ENCODE peak calls at places on chromosome 4, in five cellular contexts. P is DND-41, X is PC-3, R is left ventricle myocardium inferior, A is small intestine. Z is an unnamed sample.

GRCh38 chr4:151785484-151786157 is 24.8 kb upstream of the GATB start:
- DNase-seq in P (no peak), R (no peak), X (no peak), A (no peak), Z (no peak)

GRCh38 chr4:111046811-111047210 is 423.9 kb upstream of the PITX2 start:
- DNase-seq in A (no peak), X (no peak), P (no peak), R (no peak), Z (no peak)

GRCh38 chr4:16262188-16262587 is 35.9 kb upstream of the TAPT1 start:
- DNase-seq in X (no peak), R (no peak), A (no peak), P (peak; percentile 49), Z (no peak)

GRCh38 chr4:182143822-182144620 is 99.2 kb upstream of the TENM3 start:
- DNase-seq in X (peak; percentile 4), A (peak; percentile 44), P (no peak), R (no peak), Z (peak; percentile 94)

GRCh38 chr4:76002176-76002575 is 5.1 kb downstream of the CXCL9 start:
- DNase-seq in A (no peak), R (no peak), X (peak; percentile 52), P (peak; percentile 8), Z (no peak)

GRCh38 chr4:10461091-10461849 is 4.0 kb upstream of the ZNF518B start:
- DNase-seq in X (no peak), R (peak; percentile 54), A (peak; percentile 63), P (no peak), Z (peak; percentile 34)

GRCh38 chr4:8345946-8346814 is 76.6 kb downstream of the HTRA3 start:
- DNase-seq in X (no peak), A (no peak), R (no peak), P (no peak), Z (no peak)

GRCh38 chr4:61527886-61528285 is 327.8 kb downstream of the ADGRL3 start:
- DNase-seq in A (no peak), X (no peak), R (no peak), P (no peak), Z (no peak)

GRCh38 chr4:187767158-187767557 is 228.4 kb upstream of the ZFP42 start:
- DNase-seq in P (no peak), R (no peak), X (no peak), A (no peak), Z (no peak)

GRCh38 chr4:157838366-157838765 is 334.5 kb downstream of the GASK1B start:
- DNase-seq in A (no peak), P (no peak), R (no peak), X (no peak), Z (no peak)

GRCh38 chr4:41644288-41644914 is 104.1 kb downstream of the PHOX2B start:
- DNase-seq in A (peak; percentile 7), R (peak; percentile 77), X (no peak), P (no peak), Z (no peak)

GRCh38 chr4:14096406-14096965 is 469.0 kb upstream of the BOD1L1 start:
- DNase-seq in P (no peak), X (no peak), A (no peak), R (no peak), Z (no peak)

GRCh38 chr4:101621120-101621519 is 169.4 kb upstream of the BANK1 start:
- DNase-seq in X (no peak), P (no peak), R (no peak), A (no peak), Z (no peak)

GRCh38 chr4:118849867-118850812 is 14.2 kb upstream of the SEC24D start:
- DNase-seq in P (peak; percentile 58), R (no peak), X (peak; percentile 4), A (peak; percentile 80), Z (no peak)
- H3K4me3 ChIP-seq in P (peak overlapping the region; percentile 18), R (peak overlapping the region; percentile 61), X (peak overlapping the region; percentile 48), A (no peak overlapping the region), Z (peak overlapping the region; percentile 29)

DNA sequence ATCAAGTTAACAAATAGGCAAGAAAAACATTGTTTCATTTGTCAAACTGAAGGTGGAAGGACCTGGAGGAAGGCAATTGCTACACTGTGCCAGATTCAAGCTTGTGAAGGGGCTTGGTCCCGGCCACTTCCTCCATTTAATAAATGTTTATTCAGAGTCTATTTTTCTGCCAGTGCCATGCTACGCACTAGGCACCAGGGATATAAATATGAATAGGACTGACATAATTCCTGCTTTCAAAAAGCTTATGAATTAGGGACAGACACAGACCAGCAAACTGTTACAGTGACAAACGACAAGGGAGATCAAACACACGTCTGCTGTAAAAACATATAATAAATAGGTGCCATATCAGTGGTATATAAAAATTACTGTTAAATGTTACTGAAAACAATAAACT is 571 bp downstream of the TLR6 start:
- DNase-seq in X (no peak), P (peak; percentile 37), A (no peak), R (no peak), Z (no peak)
- H3K27ac ChIP-seq in X (peak overlapping the region; percentile 91), P (no peak overlapping the region), A (no peak overlapping the region), R (peak overlapping the region; percentile 53), Z (no peak overlapping the region)

GRCh38 chr4:1763070-1763549 is 30.0 kb upstream of the FGFR3 start:
- DNase-seq in A (no peak), R (no peak), X (no peak), P (no peak), Z (no peak)

GRCh38 chr4:1764670-1765069 is 28.4 kb upstream of the FGFR3 start:
- DNase-seq in X (no peak), A (no peak), R (no peak), P (no peak), Z (no peak)

GRCh38 chr4:1762264-1763010 is 30.7 kb upstream of the FGFR3 start:
- DNase-seq in P (no peak), A (no peak), X (no peak), R (no peak), Z (no peak)

GRCh38 chr4:1765409-1766335 is 27.4 kb upstream of the FGFR3 start:
- DNase-seq in A (no peak), R (no peak), X (no peak), P (no peak), Z (no peak)

GRCh38 chr4:1763550-1764080 is 29.5 kb upstream of the FGFR3 start:
- DNase-seq in R (no peak), A (no peak), P (no peak), X (peak; percentile 22), Z (no peak)
- H3K4me1 ChIP-seq in R (peaks cover 36% of the 10 kb centered on the region), A (no peaks in the 10 kb centered on the region), P (no peaks in the 10 kb centered on the region), X (no peaks in the 10 kb centered on the region), Z (peaks cover 4% of the 10 kb centered on the region)

GRCh38 chr4:12729384-12729783 is 754.8 kb downstream of the RAB28 start:
- DNase-seq in R (no peak), A (peak; percentile 6), P (no peak), X (peak; percentile 35), Z (no peak)

GRCh38 chr4:12724520-12724919 is 759.6 kb downstream of the RAB28 start:
- DNase-seq in A (no peak), R (no peak), X (peak; percentile 24), P (no peak), Z (no peak)

DNA sequence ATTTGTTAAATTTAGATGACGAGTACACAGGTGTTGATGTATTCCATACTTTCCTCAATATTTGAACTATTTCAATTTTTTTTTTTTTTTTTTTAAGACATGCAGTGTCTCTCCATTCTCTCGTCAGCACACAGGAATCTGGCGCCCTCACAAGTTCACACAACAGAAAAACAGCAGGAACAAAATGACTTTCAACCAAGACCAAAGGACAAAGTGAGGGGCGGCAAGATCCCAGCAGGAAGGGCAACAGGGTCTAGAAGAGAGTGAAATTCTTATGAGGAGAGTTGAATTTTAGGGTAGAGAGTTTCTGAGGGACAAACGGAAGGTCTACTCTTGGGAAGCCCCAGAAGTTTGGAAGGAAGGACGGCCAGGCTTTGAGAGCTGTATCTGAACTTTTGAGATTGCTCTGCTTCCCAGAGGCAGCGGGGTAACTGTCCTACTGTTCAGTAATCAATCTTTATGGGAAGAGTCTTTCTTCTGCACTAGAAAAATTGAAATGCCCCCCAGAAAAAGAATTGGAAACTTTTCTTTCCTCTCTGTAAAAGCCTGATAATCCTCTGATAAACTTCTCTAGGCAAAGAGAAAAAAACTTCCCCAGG is 760.2 kb downstream of the RAB28 start:
- DNase-seq in R (no peak), P (no peak), A (no peak), X (no peak), Z (no peak)
- H3K4me3 ChIP-seq in R (peak overlapping the region; percentile 3), P (no peak overlapping the region), A (no peak overlapping the region), X (no peak overlapping the region), Z (no peak overlapping the region)

GRCh38 chr4:26372525-26373172 is 51.8 kb downstream of the RBPJ start:
- DNase-seq in X (peak; percentile 62), R (no peak), P (peak; percentile 74), A (peak; percentile 54), Z (peak; percentile 17)
- H3K27ac ChIP-seq in X (peak overlapping the region; percentile 46), R (no peak overlapping the region), P (no peak overlapping the region), A (no peak overlapping the region), Z (no peak overlapping the region)

GRCh38 chr4:38314663-38315062 is 349.3 kb upstream of the KLF3 start:
- DNase-seq in A (peak; percentile 94), R (no peak), P (no peak), X (peak; percentile 47), Z (no peak)

GRCh38 chr4:38313175-38313574 is 350.8 kb upstream of the KLF3 start:
- DNase-seq in X (no peak), R (no peak), P (no peak), A (peak; percentile 98), Z (no peak)

GRCh38 chr4:38315296-38315695 is 348.7 kb upstream of the KLF3 start:
- DNase-seq in P (no peak), R (no peak), X (no peak), A (no peak), Z (no peak)

GRCh38 chr4:38316045-38316444 is 348.0 kb upstream of the KLF3 start:
- DNase-seq in A (no peak), P (no peak), X (no peak), R (no peak), Z (no peak)

DNA sequence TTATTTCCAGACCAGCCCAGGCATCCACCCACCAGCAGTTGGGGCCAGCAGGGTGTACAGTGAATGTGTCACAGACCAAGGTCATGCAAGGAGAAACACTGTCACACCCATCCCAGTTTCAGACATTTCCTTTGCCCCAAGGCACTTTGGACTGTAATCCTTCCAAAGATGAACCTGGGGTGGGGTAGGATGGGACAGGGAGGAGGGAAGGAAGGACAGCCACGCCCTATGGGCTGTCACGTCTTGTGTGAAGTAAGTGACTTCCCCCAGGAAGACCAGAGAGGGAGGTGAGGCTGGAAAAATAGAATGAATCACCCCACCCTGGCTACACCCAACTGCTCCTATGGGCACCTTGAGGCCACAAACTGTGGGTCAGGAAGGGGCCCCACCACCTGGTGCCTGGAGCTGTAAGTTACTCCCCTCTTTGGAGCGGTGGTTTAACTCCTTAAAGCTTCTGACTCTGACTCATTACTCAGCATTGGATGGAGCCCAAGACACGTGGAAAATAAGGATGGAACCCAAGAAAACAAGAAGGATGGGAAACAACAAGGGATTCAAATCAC is 349.9 kb upstream of the KLF3 start:
- DNase-seq in P (no peak), R (no peak), X (peak; percentile 79), A (peak; percentile 89), Z (no peak)
- H3K4me1 ChIP-seq in P (peaks cover 38% of the 10 kb centered on the region), R (peaks cover 18% of the 10 kb centered on the region), X (peaks cover 36% of the 10 kb centered on the region), A (peaks cover 7% of the 10 kb centered on the region), Z (peaks cover 12% of the 10 kb centered on the region)

GRCh38 chr4:22162454-22162853 is 213.9 kb upstream of the KCNIP4 start:
- DNase-seq in R (no peak), A (no peak), P (no peak), X (no peak), Z (no peak)
- H3K4me3 ChIP-seq in R (no peak overlapping the region), A (no peak overlapping the region), P (no peak overlapping the region), X (no peak overlapping the region), Z (no peak overlapping the region)

Z was measured in SJSA1.